ENCODE peak calls at places on chromosomes 6 and 20, in four cellular contexts. One of them, this sample, is unnamed.

GRCh38 chr6:108730556-108731228 is 117.5 kb upstream of the ARMC2 start:
- DNase-seq in foreskin fibroblast: no peak
- DNase-seq in T47D: no peak
- DNase-seq in ACHN: no peak
- DNase-seq in this sample: no peak

GRCh38 chr20:757509-757908 is 10.8 kb downstream of the SLC52A3 start:
- DNase-seq in ACHN: no peak
- DNase-seq in T47D: no peak
- DNase-seq in foreskin fibroblast: no peak
- DNase-seq in this sample: no peak

GRCh38 chr6:68615965-68616364 is 19.1 kb upstream of the ADGRB3 start:
- DNase-seq in T47D: no peak
- DNase-seq in ACHN: no peak
- DNase-seq in foreskin fibroblast: no peak
- DNase-seq in this sample: no peak

GRCh38 chr20:32464401-32465091 is 106.4 kb downstream of the ASXL1 start:
- DNase-seq in T47D: no peak
- DNase-seq in ACHN: no peak
- DNase-seq in foreskin fibroblast: no peak
- DNase-seq in this sample: no peak

GRCh38 chr6:2237001-2237400 is 8.4 kb downstream of the GMDS start:
- DNase-seq in ACHN: no peak
- DNase-seq in foreskin fibroblast: peak
- DNase-seq in T47D: no peak
- DNase-seq in this sample: no peak

GRCh38 chr20:59774204-59774641 is 159.2 kb downstream of the SYCP2 start:
- DNase-seq in foreskin fibroblast: no peak
- DNase-seq in ACHN: no peak
- DNase-seq in T47D: no peak
- DNase-seq in this sample: no peak

GRCh38 chr6:118216751-118217150 is 309.7 kb downstream of the SLC35F1 start:
- DNase-seq in foreskin fibroblast: no peak
- DNase-seq in T47D: no peak
- DNase-seq in ACHN: no peak
- DNase-seq in this sample: no peak

GRCh38 chr20:19828233-19828632 is 70.2 kb downstream of the RIN2 start:
- DNase-seq in T47D: no peak
- DNase-seq in foreskin fibroblast: peak
- DNase-seq in ACHN: peak
- DNase-seq in this sample: peak

GRCh38 chr20:23884136-23884770 is 4.7 kb upstream of the CST5 start:
- DNase-seq in ACHN: no peak
- DNase-seq in foreskin fibroblast: no peak
- DNase-seq in T47D: no peak
- DNase-seq in this sample: no peak

GRCh38 chr6:124069230-124069815 is 265.7 kb downstream of the NKAIN2 start:
- DNase-seq in T47D: no peak
- DNase-seq in ACHN: no peak
- DNase-seq in foreskin fibroblast: no peak
- DNase-seq in this sample: no peak

GRCh38 chr6:90940812-90941481 is 354.1 kb upstream of the MAP3K7 start:
- DNase-seq in ACHN: peak
- DNase-seq in T47D: peak
- DNase-seq in foreskin fibroblast: peak
- DNase-seq in this sample: peak

GRCh38 chr20:36932476-36933426 is 18.8 kb downstream of the SAMHD1 start:
- DNase-seq in foreskin fibroblast: peak
- DNase-seq in T47D: peak
- DNase-seq in ACHN: no peak
- DNase-seq in this sample: peak

GRCh38 chr6:149484733-149485700 is at the start of gene ZC3H12D:
- DNase-seq in foreskin fibroblast: no peak
- DNase-seq in T47D: peak
- DNase-seq in ACHN: peak
- DNase-seq in this sample: no peak

GRCh38 chr6:167826230-167827061 is at the start of gene AFDN:
- DNase-seq in foreskin fibroblast: peak
- DNase-seq in ACHN: peak
- DNase-seq in T47D: peak
- DNase-seq in this sample: peak

GRCh38 chr20:23264545-23264944 is 86.0 kb upstream of the NXT1 start:
- DNase-seq in T47D: no peak
- DNase-seq in ACHN: no peak
- DNase-seq in foreskin fibroblast: no peak
- DNase-seq in this sample: no peak

GRCh38 chr6:166944666-166945256 is 11.6 kb downstream of the RNASET2 start:
- DNase-seq in T47D: no peak
- DNase-seq in foreskin fibroblast: no peak
- DNase-seq in ACHN: no peak
- DNase-seq in this sample: no peak

GRCh38 chr20:37969949-37970855 is 63.1 kb downstream of the TTI1 start:
- DNase-seq in ACHN: peak
- DNase-seq in foreskin fibroblast: no peak
- DNase-seq in T47D: no peak
- DNase-seq in this sample: no peak

GRCh38 chr6:26300043-26300331 is 65.0 kb upstream of the BTN3A2 start:
- DNase-seq in T47D: no peak
- DNase-seq in foreskin fibroblast: no peak
- DNase-seq in ACHN: no peak
- DNase-seq in this sample: no peak

GRCh38 chr20:35129647-35130069 is 17.5 kb downstream of the EDEM2 start:
- DNase-seq in foreskin fibroblast: peak
- DNase-seq in ACHN: no peak
- DNase-seq in T47D: peak
- DNase-seq in this sample: peak

GRCh38 chr20:17505664-17506517 is 25.3 kb downstream of the BFSP1 start:
- DNase-seq in foreskin fibroblast: peak
- DNase-seq in T47D: no peak
- DNase-seq in ACHN: no peak
- DNase-seq in this sample: peak

GRCh38 chr6:30572078-30572605 is 900 bp downstream of the ABCF1 start:
- DNase-seq in T47D: no peak
- DNase-seq in ACHN: no peak
- DNase-seq in foreskin fibroblast: no peak
- DNase-seq in this sample: no peak

GRCh38 chr6:46217671-46218131 is 46.9 kb upstream of the ENPP5 start:
- DNase-seq in ACHN: no peak
- DNase-seq in foreskin fibroblast: peak
- DNase-seq in T47D: no peak
- DNase-seq in this sample: peak

GRCh38 chr6:75351570-75351969 is 67.0 kb upstream of the TMEM30A start:
- DNase-seq in ACHN: no peak
- DNase-seq in T47D: no peak
- DNase-seq in foreskin fibroblast: no peak
- DNase-seq in this sample: no peak

GRCh38 chr6:129853996-129854711 is 7.0 kb downstream of the TMEM244 start:
- DNase-seq in ACHN: no peak
- DNase-seq in T47D: no peak
- DNase-seq in foreskin fibroblast: peak
- DNase-seq in this sample: no peak

GRCh38 chr6:19434065-19434464 is 403.1 kb upstream of the ID4 start:
- DNase-seq in ACHN: no peak
- DNase-seq in T47D: peak
- DNase-seq in foreskin fibroblast: no peak
- DNase-seq in this sample: no peak

GRCh38 chr6:1088441-1089001 is 223.4 kb upstream of the FOXQ1 start:
- DNase-seq in ACHN: no peak
- DNase-seq in T47D: no peak
- DNase-seq in foreskin fibroblast: no peak
- DNase-seq in this sample: no peak

GRCh38 chr6:20427856-20428255 is 26.2 kb downstream of the E2F3 start:
- DNase-seq in ACHN: no peak
- DNase-seq in foreskin fibroblast: no peak
- DNase-seq in T47D: no peak
- DNase-seq in this sample: no peak

GRCh38 chr6:143432588-143432987 is 17.9 kb downstream of the ADAT2 start:
- DNase-seq in T47D: no peak
- DNase-seq in ACHN: no peak
- DNase-seq in foreskin fibroblast: no peak
- DNase-seq in this sample: no peak

GRCh38 chr6:34098045-34098936 is 47.6 kb downstream of the GRM4 start:
- DNase-seq in foreskin fibroblast: no peak
- DNase-seq in ACHN: no peak
- DNase-seq in T47D: no peak
- DNase-seq in this sample: no peak

This sample was measured in cardiac muscle cell.